ENCODE peak calls at places on chromosome 15, in ten cellular contexts. One of them, this sample, is unnamed.
A peak's percentile ranks its signal among the peaks of the same experiment; 100 is the strongest.

GRCh38 chr15:73752817-73753214 is 335 bp downstream of the INSYN1 start:
- DNase-seq in tibial nerve: no peak
- DNase-seq in NCI-H460: no peak
- DNase-seq in iris pigment epithelial cell: peak; percentile 8
- DNase-seq in D341Med: peak; percentile 80
- DNase-seq in body of pancreas: no peak
- DNase-seq in astrocyte of the spinal cord: no peak
- DNase-seq in IMR-90: no peak
- DNase-seq in frontal cortex: no peak
- DNase-seq in colonic mucosa: no peak
- DNase-seq in this sample: no peak

GRCh38 chr15:39581501-39582285 is 814 bp downstream of the THBS1 start:
- DNase-seq in tibial nerve: peak; percentile 56
- DNase-seq in D341Med: peak; percentile 55
- DNase-seq in colonic mucosa: peak; percentile 87
- DNase-seq in IMR-90: peak; percentile 65
- DNase-seq in iris pigment epithelial cell: no peak
- DNase-seq in NCI-H460: no peak
- DNase-seq in frontal cortex: no peak
- DNase-seq in astrocyte of the spinal cord: peak; percentile 32
- DNase-seq in body of pancreas: peak; percentile 87
- DNase-seq in this sample: peak; percentile 52

GRCh38 chr15:73792429-73792828 is 39.3 kb upstream of the INSYN1 start:
- DNase-seq in frontal cortex: no peak
- DNase-seq in iris pigment epithelial cell: no peak
- DNase-seq in D341Med: peak; percentile 53
- DNase-seq in body of pancreas: no peak
- DNase-seq in astrocyte of the spinal cord: no peak
- DNase-seq in tibial nerve: no peak
- DNase-seq in NCI-H460: no peak
- DNase-seq in IMR-90: no peak
- DNase-seq in colonic mucosa: no peak
- DNase-seq in this sample: no peak

GRCh38 chr15:90595760-90596155 is 66.0 kb downstream of the CRTC3 start:
- DNase-seq in tibial nerve: no peak
- DNase-seq in astrocyte of the spinal cord: no peak
- DNase-seq in frontal cortex: no peak
- DNase-seq in D341Med: no peak
- DNase-seq in IMR-90: no peak
- DNase-seq in colonic mucosa: no peak
- DNase-seq in NCI-H460: peak; percentile 28
- DNase-seq in body of pancreas: no peak
- DNase-seq in iris pigment epithelial cell: no peak
- DNase-seq in this sample: no peak

GRCh38 chr15:75648156-75649000 is 666 bp downstream of the SNX33 start:
- DNase-seq in tibial nerve: no peak
- DNase-seq in iris pigment epithelial cell: peak; percentile 51
- DNase-seq in colonic mucosa: peak; percentile 59
- DNase-seq in D341Med: no peak
- DNase-seq in IMR-90: no peak
- DNase-seq in body of pancreas: peak; percentile 58
- DNase-seq in astrocyte of the spinal cord: peak; percentile 56
- DNase-seq in NCI-H460: no peak
- DNase-seq in frontal cortex: peak; percentile 62
- DNase-seq in this sample: peak; percentile 63

GRCh38 chr15:29736012-29736744 is 86.1 kb downstream of the TJP1 start:
- DNase-seq in astrocyte of the spinal cord: peak; percentile 55
- DNase-seq in D341Med: no peak
- DNase-seq in tibial nerve: no peak
- DNase-seq in frontal cortex: no peak
- DNase-seq in IMR-90: no peak
- DNase-seq in colonic mucosa: no peak
- DNase-seq in body of pancreas: no peak
- DNase-seq in NCI-H460: no peak
- DNase-seq in iris pigment epithelial cell: no peak
- DNase-seq in this sample: no peak

GRCh38 chr15:65245096-65245849 is 34.0 kb upstream of the CILP start:
- DNase-seq in tibial nerve: no peak
- DNase-seq in iris pigment epithelial cell: peak; percentile 25
- DNase-seq in NCI-H460: no peak
- DNase-seq in astrocyte of the spinal cord: peak; percentile 27
- DNase-seq in colonic mucosa: peak; percentile 32
- DNase-seq in D341Med: no peak
- DNase-seq in frontal cortex: no peak
- DNase-seq in body of pancreas: peak; percentile 34
- DNase-seq in IMR-90: peak; percentile 88
- DNase-seq in this sample: peak; percentile 90

GRCh38 chr15:68586274-68586961 is 7.6 kb downstream of the CORO2B start:
- DNase-seq in frontal cortex: no peak
- DNase-seq in colonic mucosa: no peak
- DNase-seq in D341Med: no peak
- DNase-seq in IMR-90: peak; percentile 93
- DNase-seq in tibial nerve: no peak
- DNase-seq in body of pancreas: no peak
- DNase-seq in NCI-H460: no peak
- DNase-seq in astrocyte of the spinal cord: peak; percentile 80
- DNase-seq in iris pigment epithelial cell: peak; percentile 74
- DNase-seq in this sample: peak; percentile 56

GRCh38 chr15:92655178-92655995 is at the start of gene FAM174B:
- DNase-seq in frontal cortex: peak; percentile 68
- DNase-seq in tibial nerve: no peak
- DNase-seq in body of pancreas: peak; percentile 75
- DNase-seq in NCI-H460: no peak
- DNase-seq in D341Med: peak; percentile 85
- DNase-seq in colonic mucosa: peak; percentile 54
- DNase-seq in IMR-90: no peak
- DNase-seq in astrocyte of the spinal cord: no peak
- DNase-seq in iris pigment epithelial cell: peak; percentile 6
- DNase-seq in this sample: peak; percentile 25

GRCh38 chr15:60916674-60917468 is 312.2 kb downstream of the RORA start:
- DNase-seq in D341Med: peak; percentile 81
- DNase-seq in iris pigment epithelial cell: peak; percentile 93
- DNase-seq in NCI-H460: peak; percentile 67
- DNase-seq in astrocyte of the spinal cord: peak; percentile 80
- DNase-seq in frontal cortex: peak; percentile 37
- DNase-seq in IMR-90: peak; percentile 85
- DNase-seq in body of pancreas: peak; percentile 88
- DNase-seq in colonic mucosa: peak; percentile 84
- DNase-seq in tibial nerve: peak; percentile 89
- DNase-seq in this sample: peak; percentile 82

GRCh38 chr15:50909044-50909342 is 510 bp downstream of the AP4E1 start:
- DNase-seq in frontal cortex: no peak
- DNase-seq in NCI-H460: peak; percentile 13
- DNase-seq in tibial nerve: no peak
- DNase-seq in body of pancreas: no peak
- DNase-seq in astrocyte of the spinal cord: peak; percentile 48
- DNase-seq in D341Med: no peak
- DNase-seq in colonic mucosa: no peak
- DNase-seq in IMR-90: no peak
- DNase-seq in iris pigment epithelial cell: peak; percentile 35
- DNase-seq in this sample: peak; percentile 48

GRCh38 chr15:45991863-45992262 is 357.0 kb downstream of the SQOR start:
- DNase-seq in body of pancreas: no peak
- DNase-seq in IMR-90: no peak
- DNase-seq in colonic mucosa: peak; percentile 22
- DNase-seq in NCI-H460: no peak
- DNase-seq in astrocyte of the spinal cord: no peak
- DNase-seq in tibial nerve: no peak
- DNase-seq in iris pigment epithelial cell: no peak
- DNase-seq in frontal cortex: no peak
- DNase-seq in D341Med: no peak
- DNase-seq in this sample: no peak

GRCh38 chr15:29045717-29046116 is 159.9 kb downstream of the APBA2 start:
- DNase-seq in body of pancreas: no peak
- DNase-seq in frontal cortex: peak; percentile 46
- DNase-seq in tibial nerve: no peak
- DNase-seq in NCI-H460: no peak
- DNase-seq in IMR-90: peak; percentile 73
- DNase-seq in colonic mucosa: no peak
- DNase-seq in D341Med: no peak
- DNase-seq in astrocyte of the spinal cord: peak; percentile 70
- DNase-seq in iris pigment epithelial cell: peak; percentile 71
- DNase-seq in this sample: peak; percentile 7

GRCh38 chr15:34318277-34319079 is 19.1 kb downstream of the SLC12A6 start:
- DNase-seq in D341Med: peak; percentile 81
- DNase-seq in body of pancreas: peak; percentile 61
- DNase-seq in colonic mucosa: peak; percentile 87
- DNase-seq in tibial nerve: peak; percentile 64
- DNase-seq in NCI-H460: peak; percentile 48
- DNase-seq in astrocyte of the spinal cord: peak; percentile 60
- DNase-seq in iris pigment epithelial cell: peak; percentile 68
- DNase-seq in IMR-90: peak; percentile 68
- DNase-seq in frontal cortex: no peak
- DNase-seq in this sample: peak; percentile 81

GRCh38 chr15:90598679-90599078 is 69.0 kb downstream of the CRTC3 start:
- DNase-seq in astrocyte of the spinal cord: no peak
- DNase-seq in IMR-90: no peak
- DNase-seq in colonic mucosa: no peak
- DNase-seq in iris pigment epithelial cell: no peak
- DNase-seq in body of pancreas: no peak
- DNase-seq in NCI-H460: no peak
- DNase-seq in D341Med: no peak
- DNase-seq in tibial nerve: no peak
- DNase-seq in frontal cortex: no peak
- DNase-seq in this sample: no peak

GRCh38 chr15:93420477-93420876 is 331.5 kb upstream of the RGMA start:
- DNase-seq in body of pancreas: no peak
- DNase-seq in D341Med: no peak
- DNase-seq in astrocyte of the spinal cord: no peak
- DNase-seq in colonic mucosa: no peak
- DNase-seq in iris pigment epithelial cell: no peak
- DNase-seq in NCI-H460: no peak
- DNase-seq in frontal cortex: no peak
- DNase-seq in IMR-90: no peak
- DNase-seq in tibial nerve: no peak
- DNase-seq in this sample: no peak

GRCh38 chr15:73899197-73900128 is 26.1 kb downstream of the TBC1D21 start:
- DNase-seq in NCI-H460: no peak
- DNase-seq in colonic mucosa: no peak
- DNase-seq in tibial nerve: no peak
- DNase-seq in frontal cortex: no peak
- DNase-seq in iris pigment epithelial cell: no peak
- DNase-seq in body of pancreas: no peak
- DNase-seq in D341Med: no peak
- DNase-seq in astrocyte of the spinal cord: peak; percentile 55
- DNase-seq in IMR-90: peak; percentile 16
- DNase-seq in this sample: peak; percentile 4

GRCh38 chr15:46280753-46281521 is 646.1 kb downstream of the SQOR start:
- DNase-seq in frontal cortex: no peak
- DNase-seq in astrocyte of the spinal cord: no peak
- DNase-seq in body of pancreas: no peak
- DNase-seq in colonic mucosa: no peak
- DNase-seq in IMR-90: no peak
- DNase-seq in tibial nerve: no peak
- DNase-seq in NCI-H460: no peak
- DNase-seq in iris pigment epithelial cell: no peak
- DNase-seq in D341Med: peak; percentile 59
- DNase-seq in this sample: no peak

GRCh38 chr15:78437107-78437761 is 782 bp upstream of the IREB2 start:
- DNase-seq in colonic mucosa: no peak
- DNase-seq in iris pigment epithelial cell: no peak
- DNase-seq in IMR-90: peak; percentile 20
- DNase-seq in body of pancreas: no peak
- DNase-seq in tibial nerve: no peak
- DNase-seq in astrocyte of the spinal cord: peak; percentile 4
- DNase-seq in NCI-H460: no peak
- DNase-seq in D341Med: peak; percentile 61
- DNase-seq in frontal cortex: peak; percentile 46
- DNase-seq in this sample: no peak

GRCh38 chr15:72193781-72194396 is 3.7 kb downstream of the GRAMD2A start:
- DNase-seq in body of pancreas: no peak
- DNase-seq in astrocyte of the spinal cord: no peak
- DNase-seq in tibial nerve: no peak
- DNase-seq in NCI-H460: no peak
- DNase-seq in IMR-90: no peak
- DNase-seq in D341Med: no peak
- DNase-seq in frontal cortex: no peak
- DNase-seq in iris pigment epithelial cell: no peak
- DNase-seq in colonic mucosa: no peak
- DNase-seq in this sample: no peak

GRCh38 chr15:85010114-85010471 is 28.4 kb downstream of the PDE8A start:
- DNase-seq in IMR-90: no peak
- DNase-seq in tibial nerve: no peak
- DNase-seq in astrocyte of the spinal cord: no peak
- DNase-seq in body of pancreas: no peak
- DNase-seq in NCI-H460: no peak
- DNase-seq in iris pigment epithelial cell: no peak
- DNase-seq in frontal cortex: no peak
- DNase-seq in D341Med: no peak
- DNase-seq in colonic mucosa: no peak
- DNase-seq in this sample: no peak

GRCh38 chr15:84681822-84682221 is 23.8 kb upstream of the NMB start:
- DNase-seq in tibial nerve: no peak
- DNase-seq in astrocyte of the spinal cord: peak; percentile 64
- DNase-seq in body of pancreas: no peak
- DNase-seq in frontal cortex: no peak
- DNase-seq in IMR-90: peak; percentile 49
- DNase-seq in D341Med: no peak
- DNase-seq in colonic mucosa: no peak
- DNase-seq in NCI-H460: no peak
- DNase-seq in iris pigment epithelial cell: peak; percentile 98
- DNase-seq in this sample: peak; percentile 84

GRCh38 chr15:96561593-96561992 is 231.1 kb downstream of the NR2F2 start:
- DNase-seq in D341Med: no peak
- DNase-seq in frontal cortex: no peak
- DNase-seq in NCI-H460: no peak
- DNase-seq in colonic mucosa: no peak
- DNase-seq in iris pigment epithelial cell: no peak
- DNase-seq in body of pancreas: no peak
- DNase-seq in tibial nerve: no peak
- DNase-seq in astrocyte of the spinal cord: no peak
- DNase-seq in IMR-90: no peak
- DNase-seq in this sample: no peak

GRCh38 chr15:89898628-89899302 is 5.0 kb upstream of the AP3S2 start:
- DNase-seq in IMR-90: peak; percentile 47
- DNase-seq in colonic mucosa: no peak
- DNase-seq in tibial nerve: no peak
- DNase-seq in iris pigment epithelial cell: peak; percentile 68
- DNase-seq in D341Med: peak; percentile 70
- DNase-seq in frontal cortex: no peak
- DNase-seq in astrocyte of the spinal cord: peak; percentile 45
- DNase-seq in NCI-H460: peak; percentile 39
- DNase-seq in body of pancreas: peak; percentile 62
- DNase-seq in this sample: peak; percentile 41

GRCh38 chr15:95598456-95598855 is 732.0 kb upstream of the NR2F2 start:
- DNase-seq in colonic mucosa: no peak
- DNase-seq in IMR-90: no peak
- DNase-seq in frontal cortex: no peak
- DNase-seq in D341Med: no peak
- DNase-seq in tibial nerve: no peak
- DNase-seq in astrocyte of the spinal cord: no peak
- DNase-seq in body of pancreas: no peak
- DNase-seq in NCI-H460: no peak
- DNase-seq in iris pigment epithelial cell: no peak
- DNase-seq in this sample: no peak

GRCh38 chr15:101805605-101806345 is 2.5 kb downstream of the OR4F6 start:
- DNase-seq in tibial nerve: no peak
- DNase-seq in D341Med: no peak
- DNase-seq in colonic mucosa: no peak
- DNase-seq in frontal cortex: no peak
- DNase-seq in astrocyte of the spinal cord: no peak
- DNase-seq in iris pigment epithelial cell: no peak
- DNase-seq in IMR-90: no peak
- DNase-seq in NCI-H460: no peak
- DNase-seq in body of pancreas: no peak
- DNase-seq in this sample: no peak